ENCODE peak calls at places on chromosomes 11 and 22, in ten cellular contexts. K is sigmoid colon, E is stomach, U is HCT116, Q is spleen, H is transverse colon, R is K562, L is vagina, N is endothelial cell of umbilical vein, D is H1. J is an unnamed sample.

GRCh38 chr11:109914809-109915653 is 178.2 kb upstream of the ZC3H12C start:
- DNase-seq in K (no peak), E (no peak), U (no peak), Q (no peak), H (no peak), R (no peak), L (no peak), N (peak; percentile 94), D (no peak), J (no peak)

GRCh38 chr11:61049854-61050253 is 52.4 kb upstream of the CD5 start:
- DNase-seq in K (no peak), E (no peak), U (no peak), Q (peak; percentile 74), H (no peak), R (no peak), L (no peak), N (no peak), D (no peak), J (no peak)

GRCh38 chr11:64384981-64385952 is 26.3 kb downstream of the RPS6KA4 start:
- DNase-seq in K (no peak), E (no peak), U (no peak), Q (no peak), H (no peak), R (no peak), L (no peak), N (no peak), D (no peak), J (no peak)

GRCh38 chr22:19800761-19801244 is 40.2 kb downstream of the TBX1 start:
- DNase-seq in K (peak; percentile 66), E (no peak), U (no peak), Q (no peak), H (no peak), R (peak; percentile 76), L (no peak), N (peak; percentile 29), D (no peak), J (no peak)

GRCh38 chr11:44310456-44311272 is 725 bp upstream of the ALX4 start:
- DNase-seq in K (no peak), E (no peak), U (no peak), Q (no peak), H (no peak), R (no peak), L (no peak), N (no peak), D (no peak), J (no peak)

GRCh38 chr11:9120659-9121350 is 29.4 kb upstream of the SCUBE2 start:
- DNase-seq in K (no peak), E (no peak), U (peak; percentile 15), Q (no peak), H (no peak), R (peak; percentile 41), L (no peak), N (no peak), D (peak; percentile 36), J (peak; percentile 34)

GRCh38 chr22:30192427-30192826 is 54.1 kb downstream of the LIF start:
- DNase-seq in K (no peak), E (no peak), U (no peak), Q (no peak), H (no peak), R (no peak), L (no peak), N (peak; percentile 47), D (no peak), J (no peak)

GRCh38 chr22:48370508-48371325 is 1457.0 kb downstream of the BRD1 start:
- DNase-seq in K (peak; percentile 28), E (no peak), U (no peak), Q (peak; percentile 40), H (no peak), R (no peak), L (no peak), N (no peak), D (no peak), J (no peak)

GRCh38 chr11:121890377-121890776 is 225.6 kb downstream of the BLID start:
- DNase-seq in K (no peak), E (peak; percentile 27), U (no peak), Q (no peak), H (no peak), R (no peak), L (no peak), N (peak; percentile 8), D (no peak), J (no peak)

GRCh38 chr11:66570117-66570825 is 1.9 kb upstream of the CTSF start:
- DNase-seq in K (no peak), E (no peak), U (no peak), Q (no peak), H (no peak), R (no peak), L (no peak), N (no peak), D (no peak), J (no peak)
- TF ChIP-seq POLR2AphosphoS5 in K (no peak), E (no peak), U (no peak), Q (no peak), H (no peak), R (no peak), L (no peak), N (no peak), D (peak; percentile 22), J (no peak)

GRCh38 chr11:76234704-76235232 is 28.5 kb upstream of the WNT11 start:
- DNase-seq in K (peak; percentile 84), E (peak; percentile 26), U (no peak), Q (peak; percentile 86), H (no peak), R (no peak), L (no peak), N (no peak), D (no peak), J (no peak)
- TF ChIP-seq POLR2A in K (no peak), E (no peak), U (no peak), Q (no peak), H (no peak), R (no peak), L (no peak), N (no peak), D (no peak), J (no peak)

DNA sequence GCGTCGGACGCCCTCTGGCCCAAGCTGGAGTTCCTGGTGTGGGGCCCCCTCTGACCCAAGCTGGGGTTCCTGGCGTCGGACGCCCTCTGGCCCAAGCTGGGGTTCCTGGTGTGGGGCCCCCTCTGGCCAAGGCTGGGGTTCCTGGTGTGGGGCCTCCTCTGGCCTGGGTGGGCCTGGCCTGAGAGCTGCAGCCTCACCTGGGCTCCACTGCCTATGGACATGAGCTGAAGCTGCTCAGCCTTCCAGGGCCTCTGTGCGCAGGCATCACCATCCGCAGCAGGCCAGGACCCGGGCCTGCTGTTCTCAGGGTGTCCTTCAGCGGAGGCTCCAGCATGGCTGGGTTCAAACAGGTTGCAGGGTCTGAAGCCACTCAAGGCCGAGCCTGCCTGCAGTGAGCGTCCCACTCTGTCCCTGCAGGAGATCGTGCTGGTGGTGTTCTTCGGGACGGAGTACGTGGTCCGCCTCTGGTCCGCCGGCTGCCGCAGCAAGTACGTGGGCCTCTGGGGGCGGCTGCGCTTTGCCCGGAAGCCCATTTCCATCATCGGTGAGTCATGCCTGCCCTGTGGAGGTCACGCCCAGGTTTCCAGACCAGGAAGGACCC is 125.5 kb downstream of the KCNQ1 start:
- DNase-seq in K (peak; percentile 56), E (no peak), U (no peak), Q (no peak), H (no peak), R (no peak), L (no peak), N (no peak), D (no peak), J (no peak)
- H3K4me1 ChIP-seq in K (no peaks in the 10 kb centered on the region), E (peaks cover 37% of the 10 kb centered on the region), U (no peaks in the 10 kb centered on the region), Q (no peaks in the 10 kb centered on the region), H (peaks cover 22% of the 10 kb centered on the region), R (no peaks in the 10 kb centered on the region), L (no peaks in the 10 kb centered on the region), N (no peaks in the 10 kb centered on the region), D (no peaks in the 10 kb centered on the region), J (no peaks in the 10 kb centered on the region)

GRCh38 chr22:17778412-17778976 is 4.2 kb upstream of the BID start:
- DNase-seq in K (no peak), E (no peak), U (no peak), Q (no peak), H (no peak), R (no peak), L (no peak), N (no peak), D (no peak), J (no peak)
- TF ChIP-seq POLR2AphosphoS5 in K (no peak), E (no peak), U (no peak), Q (no peak), H (no peak), R (no peak), L (no peak), N (no peak), D (no peak), J (no peak)

DNA sequence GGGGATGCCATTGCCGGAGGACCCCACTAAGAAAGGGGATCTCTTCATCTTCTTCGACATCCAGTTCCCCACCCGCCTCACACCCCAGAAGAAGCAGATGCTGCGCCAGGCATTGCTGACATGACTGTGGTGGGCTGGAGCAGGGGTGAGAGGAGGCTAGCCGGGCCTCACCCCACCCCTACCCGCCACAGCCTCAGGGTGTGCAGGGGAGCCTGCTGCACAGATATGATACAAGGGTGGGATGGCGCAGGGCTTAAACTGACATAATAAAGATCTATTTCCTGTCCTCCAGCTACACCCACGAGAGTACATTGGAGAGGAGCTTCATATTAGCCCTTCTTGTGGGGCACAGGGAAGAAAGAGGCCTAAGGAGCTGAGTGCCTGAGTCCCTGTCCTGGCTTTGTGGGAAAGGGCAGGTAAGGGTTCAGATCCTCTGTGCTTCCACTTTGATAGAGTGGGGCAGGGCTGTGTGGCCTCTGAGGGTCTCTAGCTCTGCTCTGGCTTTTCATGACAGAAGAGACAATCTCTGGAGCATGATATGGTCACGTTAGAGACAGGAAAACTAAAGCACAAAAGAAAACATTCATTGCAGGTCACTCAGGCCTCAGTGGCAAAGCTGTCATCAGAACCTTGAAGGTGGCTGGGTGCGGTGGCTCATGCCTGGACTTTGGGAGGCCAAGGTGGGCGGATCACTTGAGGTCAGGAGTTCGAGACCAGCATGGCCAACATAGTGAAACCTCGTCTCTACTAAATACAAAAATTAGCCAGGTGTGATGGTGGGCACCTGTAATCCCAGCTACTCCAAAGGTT is 12.4 kb downstream of the UCP2 start:
- DNase-seq in K (no peak), E (no peak), U (no peak), Q (peak; percentile 83), H (no peak), R (peak; percentile 31), L (no peak), N (no peak), D (no peak), J (no peak)
- TF ChIP-seq POLR2A in K (no peak), E (no peak), U (no peak), Q (no peak), H (no peak), R (no peak), L (no peak), N (no peak), D (no peak), J (no peak)

GRCh38 chr11:73314121-73314948 is 6.3 kb downstream of the ARHGEF17 start:
- DNase-seq in K (peak; percentile 67), E (no peak), U (no peak), Q (no peak), H (peak; percentile 12), R (peak; percentile 56), L (no peak), N (no peak), D (no peak), J (no peak)
- H3K4me1 ChIP-seq in K (peaks cover 3% of the 10 kb centered on the region), E (peaks cover 85% of the 10 kb centered on the region), U (peaks cover 13% of the 10 kb centered on the region), Q (peaks cover 68% of the 10 kb centered on the region), H (peaks cover 36% of the 10 kb centered on the region), R (peaks cover 3% of the 10 kb centered on the region), L (peaks cover 99% of the 10 kb centered on the region), N (peaks cover 35% of the 10 kb centered on the region), D (peaks cover 12% of the 10 kb centered on the region), J (peaks cover 100% of the 10 kb centered on the region)